ENCODE peak calls at places on chromosomes 6 and 20, in five cellular contexts. D, W, P, Y and A are unnamed samples.

GRCh38 chr20:2700913-2701620 is 8.5 kb downstream of the EBF4 start:
- DNase-seq in D (no peak), W (no peak), P (no peak), Y (no peak), A (no peak)

GRCh38 chr20:57370316-57370715 is 19.3 kb downstream of the RAE1 start:
- DNase-seq in D (no peak), W (no peak), P (no peak), Y (no peak), A (no peak)

GRCh38 chr6:40477246-40478126 is 109.7 kb downstream of the LRFN2 start:
- DNase-seq in D (peak; percentile 33), W (peak; percentile 26), P (no peak), Y (no peak), A (no peak)

GRCh38 chr6:49027644-49028043 is 435.4 kb downstream of the MMUT start:
- DNase-seq in D (no peak), W (no peak), P (no peak), Y (no peak), A (no peak)

GRCh38 chr6:137697267-137697938 is 169.7 kb upstream of the TNFAIP3 start:
- DNase-seq in D (no peak), W (no peak), P (no peak), Y (peak; percentile 45), A (peak; percentile 47)

GRCh38 chr6:53151676-53152075 is 3.0 kb upstream of the GCM1 start:
- DNase-seq in D (no peak), W (no peak), P (peak; percentile 30), Y (no peak), A (no peak)

GRCh38 chr6:145277358-145278097 is 457.8 kb downstream of the EPM2A start:
- DNase-seq in D (no peak), W (no peak), P (no peak), Y (no peak), A (no peak)

GRCh38 chr6:89035252-89036106 is 45.1 kb upstream of the PNRC1 start:
- DNase-seq in D (no peak), W (peak; percentile 26), P (no peak), Y (peak; percentile 64), A (peak; percentile 99)

GRCh38 chr20:40010483-40010882 is 678.6 kb downstream of the MAFB start:
- DNase-seq in D (no peak), W (no peak), P (no peak), Y (no peak), A (no peak)

GRCh38 chr6:34120953-34121675 is 24.8 kb downstream of the GRM4 start:
- DNase-seq in D (no peak), W (no peak), P (no peak), Y (no peak), A (no peak)

GRCh38 chr6:1348675-1349074 is 36.8 kb downstream of the FOXQ1 start:
- DNase-seq in D (no peak), W (no peak), P (no peak), Y (no peak), A (peak; percentile 66)

GRCh38 chr6:37209461-37210205 is 39.7 kb downstream of the PIM1 start:
- DNase-seq in D (peak; percentile 77), W (no peak), P (no peak), Y (no peak), A (no peak)

GRCh38 chr6:75579951-75580350 is 21.7 kb upstream of the SENP6 start:
- DNase-seq in D (no peak), W (no peak), P (no peak), Y (no peak), A (no peak)